ENCODE peak calls at places on chromosomes 16 and 17, in four cellular contexts. E is H1, J is HepG2, C is GM12892. S is an unnamed sample.

GRCh38 chr16:68434654-68435210 is 13.6 kb downstream of the SMPD3 start:
- DNase-seq in E (no peak), J (no peak), C (no peak), S (no peak)

GRCh38 chr17:58432806-58433573 is 15.7 kb upstream of the RNF43 start:
- DNase-seq in E (no peak), J (no peak), C (no peak), S (no peak)

GRCh38 chr16:67673712-67674580 is 7.3 kb downstream of the C16orf86 start:
- DNase-seq in E (no peak), J (no peak), C (no peak), S (no peak)

GRCh38 chr16:82587289-82587688 is 39.5 kb upstream of the CDH13 start:
- DNase-seq in E (no peak), J (no peak), C (no peak), S (no peak)

GRCh38 chr17:77794846-77795245 is 163.7 kb upstream of the TNRC6C start:
- DNase-seq in E (no peak), J (no peak), C (no peak), S (no peak)

GRCh38 chr16:57781741-57782606 is 20.3 kb downstream of the KIFC3 start:
- DNase-seq in E (no peak), J (peak; percentile 94), C (no peak), S (no peak)

GRCh38 chr16:89114159-89114981 is 20.7 kb downstream of the ACSF3 start:
- DNase-seq in E (no peak), J (no peak), C (no peak), S (no peak)

GRCh38 chr17:67615011-67615561 is 102.7 kb upstream of the NOL11 start:
- DNase-seq in E (no peak), J (no peak), C (no peak), S (no peak)

GRCh38 chr17:48592592-48592991 is 987 bp downstream of the HOXB5 start:
- DNase-seq in E (no peak), J (no peak), C (no peak), S (no peak)

GRCh38 chr17:7884581-7885356 is 3.8 kb upstream of the CHD3 start:
- DNase-seq in E (no peak), J (no peak), C (no peak), S (no peak)

GRCh38 chr17:45410144-45411091 is 22.3 kb downstream of the ARHGAP27 start:
- DNase-seq in E (no peak), J (no peak), C (peak; percentile 86), S (peak; percentile 84)

GRCh38 chr17:34822007-34822737 is 139.1 kb downstream of the CCT6B start:
- DNase-seq in E (no peak), J (no peak), C (no peak), S (no peak)

GRCh38 chr16:70575376-70575775 is 51.8 kb downstream of the SF3B3 start:
- DNase-seq in E (no peak), J (no peak), C (no peak), S (no peak)

GRCh38 chr17:82008258-82008940 is 14.3 kb downstream of the CENPX start:
- DNase-seq in E (no peak), J (no peak), C (no peak), S (no peak)
- TF ChIP-seq TAF1 in E (no peak), J (no peak), C (no peak), S (no peak)

GRCh38 chr16:53305743-53306142 is 128.5 kb upstream of the RBL2 start:
- DNase-seq in E (no peak), J (no peak), C (no peak), S (no peak)

GRCh38 chr16:53304334-53304733 is 129.9 kb upstream of the RBL2 start:
- DNase-seq in E (no peak), J (no peak), C (no peak), S (no peak)

GRCh38 chr16:53309457-53309856 is 124.8 kb upstream of the RBL2 start:
- DNase-seq in E (no peak), J (no peak), C (no peak), S (no peak)
- TF ChIP-seq POLR2A in E (no peak), J (no peak), C (no peak), S (no peak)

GRCh38 chr16:88069397-88070168 is 118.3 kb downstream of the BANP start:
- DNase-seq in E (no peak), J (no peak), C (peak; percentile 86), S (peak; percentile 91)
- TF ChIP-seq POLR2AphosphoS5 in E (no peak), J (no peak), C (no peak), S (peak; percentile 29)

GRCh38 chr16:17392127-17392856 is 78.5 kb downstream of the XYLT1 start:
- DNase-seq in E (no peak), J (no peak), C (no peak), S (no peak)

GRCh38 chr16:17396762-17397498 is 73.8 kb downstream of the XYLT1 start:
- DNase-seq in E (no peak), J (no peak), C (no peak), S (no peak)

GRCh38 chr16:17395849-17396480 is 74.8 kb downstream of the XYLT1 start:
- DNase-seq in E (no peak), J (no peak), C (no peak), S (no peak)

GRCh38 chr16:17392857-17393421 is 77.8 kb downstream of the XYLT1 start:
- DNase-seq in E (no peak), J (no peak), C (no peak), S (no peak)

DNA sequence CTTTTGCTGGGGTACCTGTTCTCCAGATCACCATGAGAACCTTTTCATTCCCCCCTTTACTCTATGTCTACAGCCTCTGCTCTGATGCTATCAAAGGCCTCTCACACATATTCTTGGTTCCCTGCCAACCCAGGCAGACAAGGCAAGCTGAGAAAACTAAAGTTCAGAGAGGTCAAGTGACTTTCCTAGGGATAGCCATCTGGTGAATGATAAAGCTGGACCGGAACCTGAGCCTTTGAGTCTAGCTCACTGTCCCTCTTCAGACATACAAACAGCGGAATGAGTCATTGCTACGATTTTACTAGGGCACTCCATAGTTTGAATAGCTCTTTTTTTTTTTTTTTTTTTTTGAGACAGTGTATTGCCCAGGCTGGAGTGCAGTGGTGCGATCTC is 73.3 kb downstream of the XYLT1 start:
- DNase-seq in E (no peak), J (peak; percentile 61), C (no peak), S (no peak)
- TF ChIP-seq TAF1 in E (no peak), J (no peak), C (no peak), S (no peak)

DNA sequence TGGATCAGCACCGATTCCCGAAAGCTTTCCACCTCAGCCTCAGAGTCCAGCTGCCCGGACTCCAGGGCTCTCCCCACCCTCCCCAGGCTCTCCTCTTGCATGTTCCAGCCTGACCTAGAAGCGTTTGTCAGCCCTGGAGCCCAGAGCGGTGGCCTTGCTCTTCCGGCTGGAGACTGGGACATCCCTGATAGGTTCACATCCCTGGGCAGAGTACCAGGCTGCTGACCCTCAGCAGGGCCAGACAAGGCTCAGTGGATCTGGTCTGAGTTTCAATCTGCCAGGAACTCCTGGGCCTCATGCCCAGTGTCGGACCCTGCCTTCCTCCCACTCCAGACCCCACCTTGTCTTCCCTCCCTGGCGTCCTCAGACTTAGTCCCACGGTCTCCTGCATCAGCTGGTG is 15.0 kb downstream of the CD300LG start:
- DNase-seq in E (no peak), J (no peak), C (no peak), S (no peak)
- TF ChIP-seq POLR2A in E (no peak), J (no peak), C (no peak), S (no peak)

DNA sequence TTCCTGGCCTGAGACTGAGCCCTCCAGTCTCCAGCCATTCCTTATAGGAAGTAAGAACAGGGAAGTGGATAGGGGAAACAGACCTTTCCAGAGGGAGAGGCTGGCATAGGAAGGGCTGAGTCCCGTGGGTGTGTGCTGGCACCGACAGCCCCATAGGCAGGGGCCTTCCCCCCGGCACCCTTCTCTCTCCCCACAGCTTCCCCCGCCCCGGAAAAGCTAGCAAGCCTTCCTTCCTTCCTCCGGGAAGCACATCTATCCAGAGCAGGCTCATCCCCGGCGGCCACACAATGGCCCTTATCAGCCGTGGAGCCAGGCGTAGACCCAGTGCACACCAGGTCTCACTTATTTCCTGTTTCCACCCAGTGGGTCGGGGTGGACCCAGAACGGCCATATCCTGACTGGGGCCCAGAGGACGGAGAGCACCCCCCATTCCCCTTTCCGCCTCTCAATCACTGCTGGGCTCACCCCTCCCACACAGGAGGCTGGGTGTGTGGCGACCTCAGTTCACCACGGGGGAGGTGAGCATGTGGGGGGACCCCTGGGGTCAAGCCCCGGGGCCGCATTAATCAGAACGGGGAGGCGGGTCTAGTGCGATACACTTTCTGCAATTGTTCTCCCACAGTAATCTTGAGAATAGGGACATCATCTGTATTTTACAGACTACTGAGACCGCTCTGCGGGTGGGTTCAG is 950 bp upstream of the MYO1C start:
- DNase-seq in E (no peak), J (no peak), C (no peak), S (no peak)
- TF ChIP-seq POLR2AphosphoS5 in E (no peak), J (no peak), C (no peak), S (no peak)

GRCh38 chr17:27477050-27477647 is 20.9 kb downstream of the KSR1 start:
- DNase-seq in E (no peak), J (no peak), C (no peak), S (no peak)
- TF ChIP-seq TAF1 in E (no peak), J (no peak), C (no peak), S (no peak)

S was measured in GM12891.